ENCODE peak calls at places on chromosomes 16 and 17, in four cellular contexts. One of them, this sample, is unnamed.

GRCh38 chr17:5049314-5049819 is 14.1 kb upstream of the SLC52A1 start:
- DNase-seq in H9: no peak
- DNase-seq in trophoblast cell: no peak
- DNase-seq in H1: no peak
- DNase-seq in this sample: no peak

GRCh38 chr16:64791756-64792155 is 330.1 kb downstream of the CDH11 start:
- DNase-seq in trophoblast cell: no peak
- DNase-seq in H1: no peak
- DNase-seq in H9: no peak
- DNase-seq in this sample: no peak

GRCh38 chr17:48550313-48551205 is 5.7 kb upstream of the HOXB2 start:
- DNase-seq in trophoblast cell: no peak
- DNase-seq in H9: peak; percentile 75
- DNase-seq in H1: no peak
- DNase-seq in this sample: no peak

GRCh38 chr16:24152826-24153225 is 103.3 kb upstream of the CACNG3 start:
- DNase-seq in H1: no peak
- DNase-seq in H9: no peak
- DNase-seq in trophoblast cell: peak; percentile 45
- DNase-seq in this sample: peak; percentile 82

GRCh38 chr17:41610965-41611640 is 1.5 kb downstream of the KRT16 start:
- DNase-seq in trophoblast cell: no peak
- DNase-seq in H9: no peak
- DNase-seq in H1: no peak
- DNase-seq in this sample: no peak

GRCh38 chr16:55401036-55401435 is 77.0 kb downstream of the IRX6 start:
- DNase-seq in H1: no peak
- DNase-seq in H9: no peak
- DNase-seq in trophoblast cell: no peak
- DNase-seq in this sample: no peak

GRCh38 chr16:15694499-15694898 is 44.5 kb downstream of the NDE1 start:
- DNase-seq in H1: no peak
- DNase-seq in H9: no peak
- DNase-seq in trophoblast cell: no peak
- DNase-seq in this sample: no peak

GRCh38 chr16:16012144-16012543 is 62.7 kb downstream of the ABCC1 start:
- DNase-seq in trophoblast cell: no peak
- DNase-seq in H1: no peak
- DNase-seq in H9: no peak
- DNase-seq in this sample: no peak

GRCh38 chr17:8150194-8151119 is 1.7 kb downstream of the PER1 start:
- DNase-seq in H9: no peak
- DNase-seq in H1: no peak
- DNase-seq in trophoblast cell: no peak
- DNase-seq in this sample: no peak

GRCh38 chr16:11543676-11544393 is 42.9 kb downstream of the LITAF start:
- DNase-seq in H9: no peak
- DNase-seq in trophoblast cell: no peak
- DNase-seq in H1: no peak
- DNase-seq in this sample: no peak

GRCh38 chr16:65890203-65890602 is 476.3 kb upstream of the CDH5 start:
- DNase-seq in trophoblast cell: no peak
- DNase-seq in H9: no peak
- DNase-seq in H1: no peak
- DNase-seq in this sample: no peak

GRCh38 chr17:7889166-7889584 is 586 bp downstream of the CHD3 start:
- DNase-seq in H9: peak; percentile 71
- DNase-seq in H1: no peak
- DNase-seq in trophoblast cell: peak; percentile 48
- DNase-seq in this sample: peak; percentile 57

GRCh38 chr17:4393806-4394205 is 27.3 kb upstream of the UBE2G1 start:
- DNase-seq in H1: no peak
- DNase-seq in trophoblast cell: no peak
- DNase-seq in H9: no peak
- DNase-seq in this sample: no peak

GRCh38 chr16:24986512-24987303 is 28.5 kb downstream of the ARHGAP17 start:
- DNase-seq in trophoblast cell: peak; percentile 77
- DNase-seq in H1: no peak
- DNase-seq in H9: no peak
- DNase-seq in this sample: no peak

GRCh38 chr17:9843152-9844010 is 17.7 kb downstream of the GLP2R start:
- DNase-seq in H9: peak; percentile 14
- DNase-seq in trophoblast cell: no peak
- DNase-seq in H1: no peak
- DNase-seq in this sample: no peak

GRCh38 chr17:68290955-68291835 is at the start of the genes ARSG and SLC16A6:
- DNase-seq in trophoblast cell: peak; percentile 56
- DNase-seq in H1: no peak
- DNase-seq in H9: peak; percentile 81
- DNase-seq in this sample: peak; percentile 85

GRCh38 chr17:69245617-69246016 is 17.0 kb upstream of the ABCA10 start:
- DNase-seq in trophoblast cell: no peak
- DNase-seq in H9: no peak
- DNase-seq in H1: no peak
- DNase-seq in this sample: no peak

GRCh38 chr17:49616546-49617205 is 41.0 kb downstream of the NXPH3 start:
- DNase-seq in H1: no peak
- DNase-seq in trophoblast cell: no peak
- DNase-seq in H9: no peak
- DNase-seq in this sample: no peak

GRCh38 chr17:72297326-72298115 is 176.7 kb downstream of the SOX9 start:
- DNase-seq in H9: no peak
- DNase-seq in trophoblast cell: no peak
- DNase-seq in H1: no peak
- DNase-seq in this sample: peak; percentile 29

GRCh38 chr17:51797150-51797549 is 361.4 kb downstream of the CA10 start:
- DNase-seq in trophoblast cell: no peak
- DNase-seq in H9: no peak
- DNase-seq in H1: no peak
- DNase-seq in this sample: no peak

GRCh38 chr17:62064791-62065563 is at the start of gene MED13:
- DNase-seq in trophoblast cell: peak; percentile 59
- DNase-seq in H9: peak; percentile 59
- DNase-seq in H1: no peak
- DNase-seq in this sample: peak; percentile 59

GRCh38 chr16:27235055-27235937 is 32.0 kb downstream of the KDM8 start:
- DNase-seq in trophoblast cell: peak; percentile 70
- DNase-seq in H9: peak; percentile 52
- DNase-seq in H1: no peak
- DNase-seq in this sample: peak; percentile 68

GRCh38 chr16:27234603-27235002 is 31.3 kb downstream of the KDM8 start:
- DNase-seq in H9: no peak
- DNase-seq in trophoblast cell: no peak
- DNase-seq in H1: no peak
- DNase-seq in this sample: no peak

GRCh38 chr16:27233731-27234130 is 30.4 kb downstream of the KDM8 start:
- DNase-seq in H9: no peak
- DNase-seq in H1: no peak
- DNase-seq in trophoblast cell: no peak
- DNase-seq in this sample: no peak

GRCh38 chr16:27232875-27233605 is 29.7 kb downstream of the KDM8 start:
- DNase-seq in H1: no peak
- DNase-seq in trophoblast cell: no peak
- DNase-seq in H9: no peak
- DNase-seq in this sample: no peak

DNA sequence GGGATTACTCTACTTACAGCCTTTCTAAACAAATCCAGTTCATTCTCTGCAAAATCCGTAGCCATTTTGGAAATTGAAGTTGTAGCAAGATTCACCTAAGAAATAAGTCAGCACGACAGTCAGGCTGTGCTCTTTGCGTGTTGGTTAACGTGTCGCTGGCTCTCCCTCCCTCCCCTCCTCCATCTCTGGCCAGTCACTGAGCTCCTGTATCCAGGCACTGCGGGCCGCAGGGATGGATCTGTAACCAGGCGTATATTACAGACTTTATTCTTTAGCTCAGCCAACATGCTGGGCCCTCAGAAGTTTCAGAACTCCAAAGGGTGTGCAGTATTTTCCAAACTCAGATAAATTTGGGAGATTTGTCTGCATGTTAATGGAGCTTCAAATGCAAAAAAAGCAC is 30.8 kb downstream of the KDM8 start:
- DNase-seq in H9: no peak
- DNase-seq in trophoblast cell: no peak
- DNase-seq in H1: no peak
- DNase-seq in this sample: no peak
- H2AK5ac ChIP-seq in H9: no peak overlapping the region
- H2AK5ac ChIP-seq in trophoblast cell: no peak overlapping the region
- H2AK5ac ChIP-seq in H1: no peak overlapping the region
- H2AK5ac ChIP-seq in this sample: no peak overlapping the region

GRCh38 chr17:27086526-27086925 is 207.4 kb upstream of the WSB1 start:
- DNase-seq in H9: no peak
- DNase-seq in trophoblast cell: no peak
- DNase-seq in H1: no peak
- DNase-seq in this sample: no peak
- H3K79me2 ChIP-seq in H9: no peaks in the 10 kb centered on the region
- H3K79me2 ChIP-seq in trophoblast cell: no peaks in the 10 kb centered on the region
- H3K79me2 ChIP-seq in H1: no peaks in the 10 kb centered on the region
- H3K79me2 ChIP-seq in this sample: no peaks in the 10 kb centered on the region

GRCh38 chr17:59299400-59300092 is 31.9 kb upstream of the YPEL2 start:
- DNase-seq in trophoblast cell: peak; percentile 17
- DNase-seq in H1: no peak
- DNase-seq in H9: no peak
- DNase-seq in this sample: no peak

GRCh38 chr17:59296190-59296589 is 35.3 kb upstream of the YPEL2 start:
- DNase-seq in H1: no peak
- DNase-seq in H9: no peak
- DNase-seq in trophoblast cell: peak; percentile 97
- DNase-seq in this sample: no peak

GRCh38 chr17:59300941-59301340 is 30.5 kb upstream of the YPEL2 start:
- DNase-seq in H9: no peak
- DNase-seq in H1: no peak
- DNase-seq in trophoblast cell: no peak
- DNase-seq in this sample: no peak

GRCh38 chr17:59298512-59298911 is 32.9 kb upstream of the YPEL2 start:
- DNase-seq in H1: no peak
- DNase-seq in trophoblast cell: peak; percentile 94
- DNase-seq in H9: no peak
- DNase-seq in this sample: no peak
- H2AK5ac ChIP-seq in H1: no peak overlapping the region
- H2AK5ac ChIP-seq in trophoblast cell: no peak overlapping the region
- H2AK5ac ChIP-seq in H9: no peak overlapping the region
- H2AK5ac ChIP-seq in this sample: no peak overlapping the region

GRCh38 chr16:72950669-72951068 is 97.3 kb downstream of the ZFHX3 start:
- DNase-seq in trophoblast cell: no peak
- DNase-seq in H9: no peak
- DNase-seq in H1: no peak
- DNase-seq in this sample: no peak
- H3K79me2 ChIP-seq in trophoblast cell: peaks cover 6% of the 10 kb centered on the region
- H3K79me2 ChIP-seq in H9: no peaks in the 10 kb centered on the region
- H3K79me2 ChIP-seq in H1: no peaks in the 10 kb centered on the region
- H3K79me2 ChIP-seq in this sample: no peaks in the 10 kb centered on the region

DNA sequence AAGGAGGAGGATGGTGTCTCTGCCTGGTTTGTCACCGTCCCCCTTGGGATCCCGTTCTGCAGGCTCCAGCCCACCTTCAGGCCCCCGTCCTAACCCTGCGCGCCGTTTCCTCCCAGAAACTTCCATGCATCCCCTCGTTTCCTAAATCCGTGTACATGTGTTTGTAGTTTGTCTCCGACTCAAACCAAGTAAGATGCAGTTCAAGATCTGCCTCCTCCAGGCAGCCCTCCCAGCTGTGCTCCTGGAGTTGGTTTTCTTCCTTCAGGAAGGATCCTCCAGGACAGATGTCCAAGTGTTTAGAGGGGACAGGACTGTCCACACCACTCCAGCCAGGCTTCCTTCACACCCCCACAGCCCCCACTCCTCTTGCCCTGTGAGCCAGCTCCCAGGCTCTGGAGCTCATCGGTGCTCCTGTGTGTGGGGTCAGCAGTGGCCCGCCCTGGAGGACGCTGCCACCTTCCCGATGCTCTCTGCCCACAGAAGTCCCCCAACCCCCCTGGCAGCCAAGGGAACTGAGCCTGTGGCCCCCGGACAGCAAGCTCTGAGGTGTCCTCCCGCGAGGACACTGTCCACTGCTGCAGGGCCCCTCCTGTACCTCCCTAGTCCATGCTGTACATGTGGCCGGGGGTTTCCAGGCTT is 11.3 kb downstream of the BAIAP2 start:
- DNase-seq in trophoblast cell: no peak
- DNase-seq in H9: no peak
- DNase-seq in H1: no peak
- DNase-seq in this sample: no peak
- H2AK5ac ChIP-seq in trophoblast cell: no peak overlapping the region
- H2AK5ac ChIP-seq in H9: no peak overlapping the region
- H2AK5ac ChIP-seq in H1: no peak overlapping the region
- H2AK5ac ChIP-seq in this sample: no peak overlapping the region